ENCODE peak calls at places on chromosomes 13 and 19, in four cellular contexts. One of them, this sample, is unnamed.

GRCh38 chr13:30696278-30697176 is 38.8 kb upstream of the ALOX5AP start:
- DNase-seq in H54: no peak
- DNase-seq in naive thymus-derived CD8-positive, alpha-beta T cell: no peak
- DNase-seq in GDM1: peak; percentile 65
- DNase-seq in this sample: no peak

GRCh38 chr19:3003046-3003445 is 25.7 kb downstream of the TLE6 start:
- DNase-seq in H54: no peak
- DNase-seq in naive thymus-derived CD8-positive, alpha-beta T cell: no peak
- DNase-seq in GDM1: no peak
- DNase-seq in this sample: no peak

GRCh38 chr13:76791290-76791664 is 94.9 kb downstream of the KCTD12 start:
- DNase-seq in H54: no peak
- DNase-seq in naive thymus-derived CD8-positive, alpha-beta T cell: no peak
- DNase-seq in GDM1: no peak
- DNase-seq in this sample: no peak

GRCh38 chr13:99053636-99054233 is 75.9 kb upstream of the DOCK9 start:
- DNase-seq in H54: no peak
- DNase-seq in naive thymus-derived CD8-positive, alpha-beta T cell: peak; percentile 17
- DNase-seq in GDM1: peak; percentile 15
- DNase-seq in this sample: no peak

GRCh38 chr13:52599853-52600603 is 42.2 kb upstream of the HNRNPA1L2 start:
- DNase-seq in H54: no peak
- DNase-seq in naive thymus-derived CD8-positive, alpha-beta T cell: no peak
- DNase-seq in GDM1: no peak
- DNase-seq in this sample: no peak

GRCh38 chr13:68982961-68983619 is 1124.5 kb upstream of the ATXN8OS start:
- DNase-seq in H54: no peak
- DNase-seq in naive thymus-derived CD8-positive, alpha-beta T cell: no peak
- DNase-seq in GDM1: no peak
- DNase-seq in this sample: no peak

GRCh38 chr19:39405930-39406655 is 554 bp upstream of the ZFP36 start:
- DNase-seq in H54: no peak
- DNase-seq in naive thymus-derived CD8-positive, alpha-beta T cell: peak; percentile 96
- DNase-seq in GDM1: peak; percentile 64
- DNase-seq in this sample: no peak

GRCh38 chr13:73059460-73060250 is 850 bp downstream of the KLF5 start:
- DNase-seq in H54: peak; percentile 23
- DNase-seq in naive thymus-derived CD8-positive, alpha-beta T cell: no peak
- DNase-seq in GDM1: no peak
- DNase-seq in this sample: peak; percentile 46

GRCh38 chr19:41708481-41708880 is at the start of gene CEACAM5:
- DNase-seq in H54: no peak
- DNase-seq in naive thymus-derived CD8-positive, alpha-beta T cell: no peak
- DNase-seq in GDM1: no peak
- DNase-seq in this sample: no peak

GRCh38 chr19:35846038-35846668 is 6.2 kb downstream of the NPHS1 start:
- DNase-seq in H54: no peak
- DNase-seq in naive thymus-derived CD8-positive, alpha-beta T cell: no peak
- DNase-seq in GDM1: no peak
- DNase-seq in this sample: no peak

GRCh38 chr19:42606660-42607351 is 12.1 kb upstream of the CEACAM8 start:
- DNase-seq in H54: peak; percentile 85
- DNase-seq in naive thymus-derived CD8-positive, alpha-beta T cell: no peak
- DNase-seq in GDM1: peak; percentile 15
- DNase-seq in this sample: peak; percentile 61

GRCh38 chr19:2478756-2479555 is 3.0 kb downstream of the GADD45B start:
- DNase-seq in H54: peak; percentile 74
- DNase-seq in naive thymus-derived CD8-positive, alpha-beta T cell: peak; percentile 72
- DNase-seq in GDM1: peak; percentile 25
- DNase-seq in this sample: peak; percentile 78

GRCh38 chr19:19487077-19488040 is 28.0 kb downstream of the TSSK6 start:
- DNase-seq in H54: no peak
- DNase-seq in naive thymus-derived CD8-positive, alpha-beta T cell: no peak
- DNase-seq in GDM1: no peak
- DNase-seq in this sample: no peak

GRCh38 chr13:40692946-40693345 is 26.5 kb upstream of the FOXO1 start:
- DNase-seq in H54: no peak
- DNase-seq in naive thymus-derived CD8-positive, alpha-beta T cell: no peak
- DNase-seq in GDM1: no peak
- DNase-seq in this sample: no peak

GRCh38 chr13:91162180-91162579 is 185.3 kb upstream of the MIR17HG start:
- DNase-seq in H54: no peak
- DNase-seq in naive thymus-derived CD8-positive, alpha-beta T cell: no peak
- DNase-seq in GDM1: peak; percentile 38
- DNase-seq in this sample: peak; percentile 20